ENCODE peak calls at places on chromosome 1, in five cellular contexts. Q is HT-29; E is epithelial cell of proximal tubule; Y is activated T-cell treated with anti-CD3 and anti-CD28 coated beads, Interleukin-2, amount 50 U/mL, for 4 hours; Z is activated CD4-positive, alpha-beta T cell treated with anti-CD3 and anti-CD28 coated beads, Interleukin-2, amount 50 U/mL, for 24 hours. C is an unnamed sample.
A peak's percentile ranks its signal among the peaks of the same experiment; 100 is the strongest.

GRCh38 chr1:209207701-209208286 is 375.7 kb upstream of the CAMK1G start:
- DNase-seq in Q (peak; percentile 5), E (no peak), Y (no peak), Z (no peak), C (peak; percentile 59)

GRCh38 chr1:39332291-39332690 is 127.8 kb downstream of the MACF1 start:
- DNase-seq in Q (no peak), E (no peak), Y (no peak), Z (no peak), C (no peak)

GRCh38 chr1:47565676-47566075 is 127.8 kb downstream of the FOXD2 start:
- DNase-seq in Q (no peak), E (no peak), Y (no peak), Z (no peak), C (no peak)

GRCh38 chr1:20281801-20282200 is 8.9 kb upstream of the VWA5B1 start:
- DNase-seq in Q (no peak), E (no peak), Y (no peak), Z (no peak), C (no peak)

GRCh38 chr1:8373547-8374270 is 55.8 kb downstream of the SLC45A1 start:
- DNase-seq in Q (no peak), E (peak; percentile 72), Y (no peak), Z (no peak), C (peak; percentile 64)

GRCh38 chr1:99594205-99594604 is 51.7 kb upstream of the PALMD start:
- DNase-seq in Q (no peak), E (no peak), Y (no peak), Z (no peak), C (no peak)

GRCh38 chr1:203153051-203153988 is 22.3 kb downstream of the MYBPH start:
- DNase-seq in Q (no peak), E (no peak), Y (no peak), Z (no peak), C (no peak)

GRCh38 chr1:169892819-169893644 is 664 bp downstream of the SCYL3 start:
- DNase-seq in Q (peak; percentile 45), E (no peak), Y (peak; percentile 14), Z (no peak), C (no peak)

GRCh38 chr1:71157151-71157550 is 76.3 kb upstream of the ZRANB2 start:
- DNase-seq in Q (no peak), E (no peak), Y (no peak), Z (no peak), C (no peak)

GRCh38 chr1:16631248-16632043 is 18.1 kb upstream of the NBPF1 start:
- DNase-seq in Q (no peak), E (no peak), Y (no peak), Z (no peak), C (peak; percentile 75)